ENCODE peak calls at places on chromosome 9, in eight cellular contexts. G is esophagus squamous epithelium; K is bronchial epithelial cell; R is mucosa of descending colon; N is CD8-positive, alpha-beta T cell; O is A673; Z is IMR-90; B is tibial nerve. C is an unnamed sample.

GRCh38 chr9:109422641-109423040 is 75.5 kb downstream of the PTPN3 start:
- DNase-seq in B (no peak), G (no peak), O (no peak), Z (no peak), R (no peak), N (no peak), K (no peak), C (no peak)

GRCh38 chr9:111762546-111762945 is 32.2 kb downstream of the SHOC1 start:
- DNase-seq in K (no peak), B (no peak), O (no peak), N (no peak), R (no peak), G (no peak), Z (peak), C (no peak)

GRCh38 chr9:16058131-16058549 is 505.3 kb downstream of the CCDC171 start:
- DNase-seq in O (no peak), Z (peak), K (peak), R (no peak), N (no peak), B (no peak), G (no peak), C (peak)

GRCh38 chr9:18142964-18143363 is 331.0 kb upstream of the ADAMTSL1 start:
- DNase-seq in R (no peak), G (no peak), N (no peak), B (no peak), Z (no peak), K (peak), O (no peak), C (peak)

GRCh38 chr9:21030389-21031035 is 928 bp downstream of the HACD4 start:
- DNase-seq in K (peak), B (no peak), Z (peak), O (peak), R (no peak), N (no peak), G (no peak), C (peak)

GRCh38 chr9:123011878-123012528 is 21.5 kb upstream of the GPR21 start:
- DNase-seq in G (no peak), N (no peak), R (no peak), Z (peak), K (no peak), B (no peak), O (no peak), C (no peak)

GRCh38 chr9:137057545-137057944 is 3.7 kb upstream of the ENTPD2 start:
- DNase-seq in N (no peak), Z (no peak), B (no peak), G (no peak), R (no peak), O (no peak), K (no peak), C (peak)

GRCh38 chr9:14315754-14316573 is 2.0 kb upstream of the NFIB start:
- DNase-seq in N (no peak), R (peak), G (no peak), O (no peak), Z (no peak), K (peak), B (no peak), C (peak)

GRCh38 chr9:11063263-11063662 is 450.5 kb upstream of the PTPRD start:
- DNase-seq in N (no peak), Z (no peak), B (no peak), G (no peak), R (no peak), O (no peak), K (no peak), C (no peak)

GRCh38 chr9:17009071-17009470 is 125.8 kb upstream of the CNTLN start:
- DNase-seq in B (no peak), Z (no peak), N (no peak), K (no peak), G (no peak), O (no peak), R (no peak), C (no peak)

GRCh38 chr9:15531380-15531779 is 20.6 kb upstream of the PSIP1 start:
- DNase-seq in G (no peak), O (no peak), N (no peak), K (no peak), Z (no peak), B (no peak), R (no peak), C (no peak)

GRCh38 chr9:96048954-96049831 is 173.7 kb downstream of the ERCC6L2 start:
- DNase-seq in R (no peak), K (no peak), Z (no peak), B (peak), N (no peak), O (no peak), G (no peak), C (no peak)

GRCh38 chr9:16516887-16517286 is 353.6 kb downstream of the BNC2 start:
- DNase-seq in Z (peak), N (no peak), O (no peak), R (no peak), B (no peak), K (no peak), G (no peak), C (peak)

GRCh38 chr9:112130997-112131396 is 44.1 kb downstream of the SUSD1 start:
- DNase-seq in N (no peak), Z (no peak), R (no peak), K (no peak), B (no peak), O (no peak), G (no peak), C (no peak)

GRCh38 chr9:33082538-33083326 is 6.3 kb upstream of the SMU1 start:
- DNase-seq in R (no peak), N (no peak), B (no peak), Z (no peak), O (no peak), G (no peak), K (peak), C (no peak)

GRCh38 chr9:68822596-68823165 is 117.6 kb downstream of the PIP5K1B start:
- DNase-seq in B (no peak), N (no peak), G (no peak), Z (no peak), K (no peak), R (no peak), O (no peak), C (peak)

GRCh38 chr9:131423171-131423581 is 29.3 kb downstream of the PRRC2B start:
- DNase-seq in N (no peak), K (peak), G (no peak), Z (peak), O (no peak), B (peak), R (peak), C (peak)

GRCh38 chr9:91422832-91423711 is 560 bp downstream of the NFIL3 start:
- DNase-seq in K (peak), R (peak), B (peak), Z (peak), N (peak), O (peak), G (no peak), C (peak)

GRCh38 chr9:20271107-20271506 is 351.2 kb downstream of the MLLT3 start:
- DNase-seq in O (peak), B (no peak), K (no peak), G (no peak), N (no peak), R (no peak), Z (no peak), C (no peak)

GRCh38 chr9:70413427-70413797 is 1.0 kb downstream of the KLF9 start:
- DNase-seq in N (no peak), B (no peak), K (no peak), G (peak), R (no peak), Z (no peak), O (peak), C (no peak)

GRCh38 chr9:124285903-124286291 is 28.1 kb downstream of the NEK6 start:
- DNase-seq in R (peak), B (peak), G (no peak), Z (peak), O (no peak), K (no peak), N (peak), C (peak)

GRCh38 chr9:109632817-109633216 is 134.7 kb upstream of the PTPN3 start:
- DNase-seq in O (no peak), K (no peak), G (no peak), N (no peak), R (no peak), Z (no peak), B (no peak), C (no peak)

GRCh38 chr9:129650680-129651235 is 8.8 kb upstream of the ASB6 start:
- DNase-seq in K (peak), N (no peak), B (no peak), Z (no peak), R (no peak), G (no peak), O (no peak), C (no peak)

GRCh38 chr9:22446950-22447606 is 454 bp downstream of the DMRTA1 start:
- DNase-seq in G (no peak), N (peak), R (peak), K (peak), O (peak), Z (peak), B (no peak), C (no peak)
- H3K4me3 ChIP-seq in G (peak), N (peak), R (peak), K (peak), O (peak), Z (peak), B (peak), C (peak)

GRCh38 chr9:37210737-37211523 is 90.6 kb downstream of the ZCCHC7 start:
- DNase-seq in N (no peak), B (no peak), R (no peak), K (no peak), Z (peak), G (no peak), O (no peak), C (no peak)

GRCh38 chr9:37218800-37219425 is 98.5 kb downstream of the ZCCHC7 start:
- DNase-seq in G (no peak), B (no peak), N (no peak), K (no peak), R (no peak), O (no peak), Z (no peak), C (peak)

GRCh38 chr9:37217141-37217540 is 96.8 kb downstream of the ZCCHC7 start:
- DNase-seq in K (no peak), Z (no peak), O (no peak), R (no peak), G (no peak), N (no peak), B (no peak), C (no peak)

GRCh38 chr9:37212435-37212834 is 92.1 kb downstream of the ZCCHC7 start:
- DNase-seq in B (no peak), N (no peak), Z (no peak), R (no peak), G (no peak), K (no peak), O (no peak), C (no peak)

GRCh38 chr9:37215456-37216229 is 95.3 kb downstream of the ZCCHC7 start:
- DNase-seq in K (peak), Z (peak), R (no peak), N (no peak), B (no peak), G (no peak), O (peak), C (peak)
- TF ChIP-seq CTCF in K (no peak), Z (no peak), R (no peak), N (no peak), B (no peak), G (no peak), O (no peak), C (no peak)

GRCh38 chr9:92496401-92496800 is 14.1 kb upstream of the ASPN start:
- DNase-seq in G (no peak), B (no peak), Z (peak), N (no peak), K (no peak), R (no peak), O (no peak), C (peak)
- H3K4me3 ChIP-seq in G (no peak), B (no peak), Z (no peak), N (no peak), K (no peak), R (no peak), O (no peak), C (no peak)

GRCh38 chr9:126563556-126563955 is 50.2 kb upstream of the LMX1B start:
- DNase-seq in Z (no peak), K (no peak), R (no peak), G (no peak), N (no peak), O (no peak), B (no peak), C (no peak)

GRCh38 chr9:126564128-126564527 is 49.6 kb upstream of the LMX1B start:
- DNase-seq in K (no peak), Z (no peak), G (no peak), O (no peak), B (no peak), R (no peak), N (no peak), C (no peak)

GRCh38 chr9:126561582-126561981 is 52.1 kb upstream of the LMX1B start:
- DNase-seq in N (no peak), R (no peak), Z (no peak), K (no peak), O (no peak), G (no peak), B (no peak), C (no peak)

GRCh38 chr9:126565336-126566128 is 48.2 kb upstream of the LMX1B start:
- DNase-seq in N (no peak), R (no peak), K (no peak), O (no peak), G (no peak), Z (no peak), B (no peak), C (no peak)

GRCh38 chr9:126564716-126565115 is 49.0 kb upstream of the LMX1B start:
- DNase-seq in N (no peak), G (no peak), O (no peak), K (no peak), B (no peak), R (no peak), Z (no peak), C (no peak)
- TF ChIP-seq CTCF in N (no peak), G (no peak), O (peak), K (no peak), B (no peak), R (no peak), Z (no peak), C (peak)

GRCh38 chr9:27504259-27504658 is 19.8 kb upstream of the IFNK start:
- DNase-seq in Z (no peak), N (no peak), B (no peak), G (no peak), O (no peak), R (no peak), K (no peak), C (no peak)

GRCh38 chr9:27503623-27504022 is 20.5 kb upstream of the IFNK start:
- DNase-seq in B (no peak), G (no peak), K (no peak), Z (no peak), N (no peak), O (no peak), R (no peak), C (no peak)

GRCh38 chr9:27505744-27506161 is 18.3 kb upstream of the IFNK start:
- DNase-seq in O (no peak), B (no peak), N (no peak), R (no peak), K (peak), Z (no peak), G (no peak), C (peak)
- H3K4me3 ChIP-seq in O (no peak), B (no peak), N (no peak), R (no peak), K (no peak), Z (no peak), G (no peak), C (no peak)

GRCh38 chr9:116285320-116285719 is 131.7 kb downstream of the PAPPA start:
- DNase-seq in R (no peak), G (no peak), N (no peak), Z (no peak), K (no peak), B (no peak), O (no peak), C (no peak)
- TF ChIP-seq CTCF in R (no peak), G (no peak), N (no peak), Z (no peak), K (no peak), B (no peak), O (peak), C (peak)

GRCh38 chr9:94140791-94141790 is 56.8 kb downstream of the PTPDC1 start:
- DNase-seq in N (no peak), O (no peak), Z (no peak), B (no peak), G (no peak), R (no peak), K (no peak), C (peak)
- H3K4me3 ChIP-seq in N (no peak), O (no peak), Z (no peak), B (no peak), G (no peak), R (no peak), K (no peak), C (no peak)

C was measured in fibroblast of the aortic adventitia.